ENCODE peak calls at places on chromosomes 7 and 10, in five cellular contexts. N is GM19239, K is IMR-90, P is stomach, Z is K562. G is an unnamed sample.

GRCh38 chr10:100114460-100114859 is 32.8 kb upstream of the CPN1 start:
- DNase-seq in N (no peak), K (no peak), P (no peak), Z (no peak), G (no peak)

GRCh38 chr10:31602541-31603244 is 283.7 kb downstream of the ZEB1 start:
- DNase-seq in N (no peak), K (peak), P (peak), Z (no peak), G (peak)

GRCh38 chr7:3078458-3078857 is 34.8 kb upstream of the CARD11 start:
- DNase-seq in N (no peak), K (no peak), P (no peak), Z (no peak), G (no peak)

GRCh38 chr7:142130282-142130681 is 18.8 kb downstream of the MGAM2 start:
- DNase-seq in N (no peak), K (no peak), P (no peak), Z (no peak), G (no peak)

GRCh38 chr7:31883761-31884164 is 186.4 kb downstream of the PDE1C start:
- DNase-seq in N (peak), K (peak), P (no peak), Z (no peak), G (no peak)

GRCh38 chr7:73342645-73343044 is 14.7 kb downstream of the FKBP6 start:
- DNase-seq in N (no peak), K (peak), P (peak), Z (peak), G (no peak)

GRCh38 chr7:54802841-54803240 is 43.8 kb upstream of the SEC61G start:
- DNase-seq in N (no peak), K (peak), P (no peak), Z (no peak), G (no peak)

GRCh38 chr10:58086144-58086762 is 181.4 kb downstream of the IPMK start:
- DNase-seq in N (no peak), K (no peak), P (no peak), Z (no peak), G (no peak)

GRCh38 chr10:21813944-21814343 is 189.6 kb downstream of the DNAJC1 start:
- DNase-seq in N (no peak), K (no peak), P (no peak), Z (no peak), G (no peak)

GRCh38 chr7:138455609-138456008 is 4.5 kb upstream of the TRIM24 start:
- DNase-seq in N (no peak), K (no peak), P (no peak), Z (no peak), G (no peak)

GRCh38 chr7:106041140-106041717 is 70.9 kb downstream of the SYPL1 start:
- DNase-seq in N (peak), K (peak), P (peak), Z (peak), G (no peak)

GRCh38 chr10:52768114-52768532 is 4.5 kb downstream of the MBL2 start:
- DNase-seq in N (no peak), K (no peak), P (no peak), Z (no peak), G (no peak)

GRCh38 chr10:51770719-51771118 is 71.3 kb upstream of the CSTF2T start:
- DNase-seq in N (no peak), K (peak), P (no peak), Z (no peak), G (no peak)

GRCh38 chr7:105389090-105389650 is 449 bp upstream of the SRPK2 start:
- DNase-seq in N (peak), K (peak), P (peak), Z (peak), G (peak)

GRCh38 chr10:110747609-110748464 is 103.7 kb downstream of the RBM20 start:
- DNase-seq in N (no peak), K (no peak), P (no peak), Z (no peak), G (no peak)

GRCh38 chr7:20033621-20034200 is 183.5 kb downstream of the MACC1 start:
- DNase-seq in N (no peak), K (peak), P (no peak), Z (no peak), G (no peak)

GRCh38 chr7:109109558-109109957 is 539.9 kb downstream of the DNAJB9 start:
- DNase-seq in N (no peak), K (no peak), P (no peak), Z (no peak), G (no peak)

GRCh38 chr7:22551768-22552513 is 52.0 kb upstream of the STEAP1B start:
- DNase-seq in N (no peak), K (no peak), P (no peak), Z (no peak), G (no peak)

GRCh38 chr7:117124585-117125220 is 171.4 kb downstream of the ST7 start:
- DNase-seq in N (no peak), K (peak), P (peak), Z (peak), G (no peak)

GRCh38 chr10:12193193-12193592 is 2.5 kb downstream of the NUDT5 start:
- DNase-seq in N (no peak), K (peak), P (no peak), Z (no peak), G (no peak)

GRCh38 chr10:78950656-78951587 is 117.8 kb upstream of the ZMIZ1 start:
- DNase-seq in N (no peak), K (no peak), P (no peak), Z (no peak), G (peak)

GRCh38 chr10:129764901-129765663 is 199.0 kb downstream of the EBF3 start:
- DNase-seq in N (no peak), K (no peak), P (peak), Z (no peak), G (no peak)

GRCh38 chr7:158461824-158462223 is 125.8 kb downstream of the PTPRN2 start:
- DNase-seq in N (no peak), K (no peak), P (no peak), Z (no peak), G (no peak)

GRCh38 chr7:116138202-116138801 is 72.0 kb upstream of the TES start:
- DNase-seq in N (peak), K (peak), P (no peak), Z (peak), G (peak)

GRCh38 chr10:73627300-73627699 is 14.0 kb downstream of the MYOZ1 start:
- DNase-seq in N (no peak), K (no peak), P (no peak), Z (peak), G (no peak)

GRCh38 chr10:101536800-101537199 is 51.3 kb downstream of the POLL start:
- DNase-seq in N (no peak), K (peak), P (no peak), Z (peak), G (no peak)